ENCODE peak calls at places on chromosomes 6 and 20, in four cellular contexts. One of them, this sample, is unnamed.

GRCh38 chr6:148261470-148261869 is 81.2 kb upstream of the SASH1 start:
- DNase-seq in AG04450: no peak
- DNase-seq in dorsolateral prefrontal cortex: no peak
- DNase-seq in IMR-90: no peak
- DNase-seq in this sample: no peak

GRCh38 chr6:143708889-143709288 is 31.1 kb downstream of the PHACTR2 start:
- DNase-seq in AG04450: no peak
- DNase-seq in dorsolateral prefrontal cortex: no peak
- DNase-seq in IMR-90: no peak
- DNase-seq in this sample: no peak

GRCh38 chr6:43870660-43871061 is 100.7 kb downstream of the VEGFA start:
- DNase-seq in AG04450: no peak
- DNase-seq in dorsolateral prefrontal cortex: no peak
- DNase-seq in IMR-90: peak; percentile 49
- DNase-seq in this sample: peak; percentile 24

GRCh38 chr6:148445620-148446019 is 103.0 kb downstream of the SASH1 start:
- DNase-seq in AG04450: no peak
- DNase-seq in dorsolateral prefrontal cortex: no peak
- DNase-seq in IMR-90: peak; percentile 85
- DNase-seq in this sample: no peak

GRCh38 chr6:6007311-6008113 is 787 bp upstream of the NRN1 start:
- DNase-seq in AG04450: no peak
- DNase-seq in dorsolateral prefrontal cortex: no peak
- DNase-seq in IMR-90: no peak
- DNase-seq in this sample: no peak

GRCh38 chr20:1397710-1398109 is 4.9 kb upstream of the FKBP1A start:
- DNase-seq in AG04450: no peak
- DNase-seq in dorsolateral prefrontal cortex: no peak
- DNase-seq in IMR-90: peak; percentile 15
- DNase-seq in this sample: no peak

GRCh38 chr6:31544676-31545075 is 1.7 kb downstream of the ATP6V1G2 start:
- DNase-seq in AG04450: no peak
- DNase-seq in dorsolateral prefrontal cortex: no peak
- DNase-seq in IMR-90: no peak
- DNase-seq in this sample: no peak

GRCh38 chr20:24816907-24817306 is 132.2 kb upstream of the CST7 start:
- DNase-seq in AG04450: no peak
- DNase-seq in dorsolateral prefrontal cortex: no peak
- DNase-seq in IMR-90: no peak
- DNase-seq in this sample: no peak

GRCh38 chr6:139728879-139729278 is 354.4 kb upstream of the CITED2 start:
- DNase-seq in AG04450: no peak
- DNase-seq in dorsolateral prefrontal cortex: no peak
- DNase-seq in IMR-90: no peak
- DNase-seq in this sample: no peak

GRCh38 chr6:168440520-168441433 is at the start of gene SMOC2:
- DNase-seq in AG04450: no peak
- DNase-seq in dorsolateral prefrontal cortex: no peak
- DNase-seq in IMR-90: no peak
- DNase-seq in this sample: no peak

GRCh38 chr6:17863971-17864754 is 123.3 kb downstream of the KIF13A start:
- DNase-seq in AG04450: no peak
- DNase-seq in dorsolateral prefrontal cortex: peak; percentile 78
- DNase-seq in IMR-90: peak; percentile 82
- DNase-seq in this sample: peak; percentile 59

GRCh38 chr20:57946559-57947315 is 236.9 kb upstream of the PMEPA1 start:
- DNase-seq in AG04450: no peak
- DNase-seq in dorsolateral prefrontal cortex: no peak
- DNase-seq in IMR-90: no peak
- DNase-seq in this sample: no peak

GRCh38 chr6:48959401-48960060 is 503.5 kb downstream of the MMUT start:
- DNase-seq in AG04450: no peak
- DNase-seq in dorsolateral prefrontal cortex: no peak
- DNase-seq in IMR-90: no peak
- DNase-seq in this sample: no peak

GRCh38 chr6:25490018-25490865 is 161.8 kb upstream of the SCGN start:
- DNase-seq in AG04450: peak; percentile 47
- DNase-seq in dorsolateral prefrontal cortex: peak; percentile 46
- DNase-seq in IMR-90: peak; percentile 73
- DNase-seq in this sample: peak; percentile 12

GRCh38 chr6:1346101-1346500 is 34.2 kb downstream of the FOXQ1 start:
- DNase-seq in AG04450: no peak
- DNase-seq in dorsolateral prefrontal cortex: no peak
- DNase-seq in IMR-90: peak; percentile 32
- DNase-seq in this sample: no peak

GRCh38 chr6:1351381-1352008 is 37.9 kb upstream of the FOXF2 start:
- DNase-seq in AG04450: no peak
- DNase-seq in dorsolateral prefrontal cortex: no peak
- DNase-seq in IMR-90: no peak
- DNase-seq in this sample: no peak

GRCh38 chr6:1347187-1347560 is 35.3 kb downstream of the FOXQ1 start:
- DNase-seq in AG04450: no peak
- DNase-seq in dorsolateral prefrontal cortex: no peak
- DNase-seq in IMR-90: no peak
- DNase-seq in this sample: no peak

GRCh38 chr6:1346556-1347186 is 34.8 kb downstream of the FOXQ1 start:
- DNase-seq in AG04450: no peak
- DNase-seq in dorsolateral prefrontal cortex: no peak
- DNase-seq in IMR-90: no peak
- DNase-seq in this sample: no peak

GRCh38 chr6:1348675-1349074 is 36.8 kb downstream of the FOXQ1 start:
- DNase-seq in AG04450: no peak
- DNase-seq in dorsolateral prefrontal cortex: no peak
- DNase-seq in IMR-90: peak; percentile 55
- DNase-seq in this sample: no peak
- H3K27ac ChIP-seq in AG04450: no peak overlapping the region
- H3K27ac ChIP-seq in dorsolateral prefrontal cortex: no peak overlapping the region
- H3K27ac ChIP-seq in IMR-90: no peak overlapping the region
- H3K27ac ChIP-seq in this sample: no peak overlapping the region

GRCh38 chr20:50472693-50473610 is 37.2 kb upstream of the PTPN1 start:
- DNase-seq in AG04450: no peak
- DNase-seq in dorsolateral prefrontal cortex: no peak
- DNase-seq in IMR-90: no peak
- DNase-seq in this sample: no peak

GRCh38 chr20:50469796-50470195 is 40.4 kb upstream of the PTPN1 start:
- DNase-seq in AG04450: no peak
- DNase-seq in dorsolateral prefrontal cortex: no peak
- DNase-seq in IMR-90: no peak
- DNase-seq in this sample: no peak

GRCh38 chr20:50470249-50470858 is 39.8 kb upstream of the PTPN1 start:
- DNase-seq in AG04450: no peak
- DNase-seq in dorsolateral prefrontal cortex: no peak
- DNase-seq in IMR-90: no peak
- DNase-seq in this sample: no peak

GRCh38 chr20:50469324-50469723 is 40.9 kb upstream of the PTPN1 start:
- DNase-seq in AG04450: no peak
- DNase-seq in dorsolateral prefrontal cortex: no peak
- DNase-seq in IMR-90: no peak
- DNase-seq in this sample: no peak

GRCh38 chr20:50471231-50471630 is 39.0 kb upstream of the PTPN1 start:
- DNase-seq in AG04450: no peak
- DNase-seq in dorsolateral prefrontal cortex: no peak
- DNase-seq in IMR-90: no peak
- DNase-seq in this sample: no peak
- H3K27ac ChIP-seq in AG04450: no peak overlapping the region
- H3K27ac ChIP-seq in dorsolateral prefrontal cortex: no peak overlapping the region
- H3K27ac ChIP-seq in IMR-90: no peak overlapping the region
- H3K27ac ChIP-seq in this sample: no peak overlapping the region

DNA sequence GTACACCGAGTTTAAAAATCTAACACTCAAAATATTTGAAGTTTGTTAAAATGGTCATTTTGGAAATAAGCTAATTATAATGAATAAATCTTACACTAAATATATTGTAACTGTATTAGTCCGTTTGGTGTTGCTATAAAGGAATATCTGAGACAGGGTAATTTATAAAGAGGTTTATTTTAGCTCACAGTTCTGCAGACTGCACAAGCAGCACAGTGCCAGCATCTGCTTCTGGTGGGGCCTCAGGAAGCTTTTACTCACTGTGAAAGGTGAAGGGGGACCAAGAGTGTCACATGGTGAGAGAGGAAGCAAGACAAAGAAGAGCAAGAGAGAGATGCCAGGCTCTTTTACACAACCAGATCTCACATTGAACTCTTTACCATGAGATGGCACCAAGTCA is 17.1 kb downstream of the ELOVL5 start:
- DNase-seq in AG04450: no peak
- DNase-seq in dorsolateral prefrontal cortex: no peak
- DNase-seq in IMR-90: no peak
- DNase-seq in this sample: no peak
- H3K27ac ChIP-seq in AG04450: no peak overlapping the region
- H3K27ac ChIP-seq in dorsolateral prefrontal cortex: no peak overlapping the region
- H3K27ac ChIP-seq in IMR-90: no peak overlapping the region
- H3K27ac ChIP-seq in this sample: no peak overlapping the region

DNA sequence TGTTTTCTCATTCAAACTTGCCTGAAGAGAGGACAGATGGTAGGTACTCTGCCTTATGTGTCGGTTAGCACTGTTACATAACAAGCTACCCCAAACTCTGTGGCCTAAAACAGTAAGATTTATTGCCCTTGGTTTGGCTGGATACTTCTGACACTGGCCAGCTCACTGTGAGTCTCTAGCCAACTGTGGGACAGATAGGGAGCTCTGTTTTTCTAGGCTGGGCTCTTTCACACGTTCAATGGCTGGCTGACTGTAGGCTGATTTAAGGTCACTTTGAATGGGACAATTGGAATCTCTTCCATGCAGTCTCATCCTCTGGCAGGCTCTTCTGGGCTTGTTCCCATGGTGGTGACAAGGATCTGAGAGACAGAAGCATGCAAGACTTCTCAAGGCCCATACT is 39.4 kb upstream of the JAG1 start:
- DNase-seq in AG04450: no peak
- DNase-seq in dorsolateral prefrontal cortex: no peak
- DNase-seq in IMR-90: no peak
- DNase-seq in this sample: no peak
- H3K27ac ChIP-seq in AG04450: no peak overlapping the region
- H3K27ac ChIP-seq in dorsolateral prefrontal cortex: no peak overlapping the region
- H3K27ac ChIP-seq in IMR-90: no peak overlapping the region
- H3K27ac ChIP-seq in this sample: no peak overlapping the region

DNA sequence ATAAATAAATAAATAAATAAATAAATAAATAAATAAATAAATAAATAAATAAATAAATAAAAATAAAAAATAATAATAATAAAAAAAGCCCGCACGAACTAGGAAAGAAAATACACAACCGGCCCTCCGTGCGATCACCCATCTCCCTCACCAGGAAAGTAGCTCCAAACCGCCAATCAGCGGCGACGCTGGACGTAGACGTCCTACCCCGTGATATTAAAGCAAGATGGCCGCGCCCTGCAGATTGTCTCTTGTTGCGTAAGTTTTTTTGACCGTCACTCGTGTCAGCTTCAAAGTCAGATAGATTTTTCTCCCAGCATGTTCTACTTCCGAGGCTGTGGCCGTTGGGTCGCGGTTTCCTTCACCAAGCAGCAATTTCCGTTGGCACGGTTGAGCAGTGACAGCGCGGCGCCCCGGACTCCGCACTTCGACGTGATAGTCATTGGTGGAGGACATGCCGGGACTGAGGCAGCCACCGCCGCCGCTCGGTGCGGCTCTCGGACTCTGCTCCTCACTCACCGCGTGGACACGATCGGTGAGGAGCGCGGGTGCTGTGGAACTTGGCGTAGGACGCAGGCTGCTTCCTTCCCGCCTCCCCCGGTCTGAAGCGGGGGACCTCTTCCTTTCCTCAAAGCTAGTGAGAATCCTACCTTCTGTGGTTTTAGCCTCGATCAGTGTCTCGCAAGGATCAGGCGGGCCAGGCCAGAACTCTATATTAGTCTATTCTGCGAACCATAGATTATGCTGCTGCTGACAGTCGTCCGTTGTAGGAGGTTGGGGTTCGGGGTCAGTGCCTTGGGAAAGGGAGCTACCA is at the start of gene MTO1:
- DNase-seq in AG04450: peak; percentile 70
- DNase-seq in dorsolateral prefrontal cortex: peak; percentile 95
- DNase-seq in IMR-90: peak; percentile 90
- DNase-seq in this sample: peak; percentile 75
- H3K27ac ChIP-seq in AG04450: peak within 1 kb of the TSS; percentile 92
- H3K27ac ChIP-seq in dorsolateral prefrontal cortex: peak within 1 kb of the TSS; percentile 96
- H3K27ac ChIP-seq in IMR-90: peak within 1 kb of the TSS; percentile 89
- H3K27ac ChIP-seq in this sample: peak within 1 kb of the TSS; percentile 97

This sample was measured in caudate nucleus.